ENCODE peak calls at places on chromosomes 16 and 17, in eight cellular contexts. One of them, this sample, is unnamed.

GRCh38 chr16:97822-98221 is 19.8 kb downstream of the MPG start:
- DNase-seq in neural crest cell: no peak
- DNase-seq in transverse colon: no peak
- DNase-seq in A549: no peak
- DNase-seq in nephron progenitor cell: no peak
- DNase-seq in stomach: no peak
- DNase-seq in cardiac fibroblast: peak
- DNase-seq in dorsolateral prefrontal cortex: no peak
- DNase-seq in this sample: no peak

GRCh38 chr17:16961792-16962191 is 10.1 kb downstream of the TNFRSF13B start:
- DNase-seq in A549: no peak
- DNase-seq in neural crest cell: no peak
- DNase-seq in dorsolateral prefrontal cortex: no peak
- DNase-seq in nephron progenitor cell: no peak
- DNase-seq in transverse colon: no peak
- DNase-seq in stomach: no peak
- DNase-seq in cardiac fibroblast: no peak
- DNase-seq in this sample: no peak

GRCh38 chr17:14245002-14245401 is 8.3 kb upstream of the CDRT15 start:
- DNase-seq in dorsolateral prefrontal cortex: no peak
- DNase-seq in stomach: no peak
- DNase-seq in nephron progenitor cell: no peak
- DNase-seq in transverse colon: no peak
- DNase-seq in cardiac fibroblast: no peak
- DNase-seq in A549: no peak
- DNase-seq in neural crest cell: no peak
- DNase-seq in this sample: no peak

GRCh38 chr16:24980077-24980793 is 34.9 kb downstream of the ARHGAP17 start:
- DNase-seq in transverse colon: no peak
- DNase-seq in cardiac fibroblast: no peak
- DNase-seq in neural crest cell: no peak
- DNase-seq in nephron progenitor cell: no peak
- DNase-seq in stomach: no peak
- DNase-seq in A549: no peak
- DNase-seq in dorsolateral prefrontal cortex: no peak
- DNase-seq in this sample: no peak

GRCh38 chr17:42428141-42428944 is 5.3 kb upstream of the CAVIN1 start:
- DNase-seq in neural crest cell: peak
- DNase-seq in transverse colon: peak
- DNase-seq in dorsolateral prefrontal cortex: no peak
- DNase-seq in stomach: peak
- DNase-seq in cardiac fibroblast: peak
- DNase-seq in A549: peak
- DNase-seq in nephron progenitor cell: peak
- DNase-seq in this sample: peak

GRCh38 chr16:3717235-3718018 is at the start of gene TRAP1:
- DNase-seq in cardiac fibroblast: peak
- DNase-seq in dorsolateral prefrontal cortex: peak
- DNase-seq in nephron progenitor cell: peak
- DNase-seq in A549: peak
- DNase-seq in neural crest cell: peak
- DNase-seq in stomach: peak
- DNase-seq in transverse colon: peak
- DNase-seq in this sample: peak

GRCh38 chr16:11542069-11542775 is 44.5 kb downstream of the LITAF start:
- DNase-seq in neural crest cell: no peak
- DNase-seq in dorsolateral prefrontal cortex: no peak
- DNase-seq in stomach: no peak
- DNase-seq in transverse colon: no peak
- DNase-seq in A549: no peak
- DNase-seq in nephron progenitor cell: no peak
- DNase-seq in cardiac fibroblast: no peak
- DNase-seq in this sample: peak

GRCh38 chr17:73941919-73942530 is 261.5 kb upstream of the RPL38 start:
- DNase-seq in neural crest cell: no peak
- DNase-seq in A549: no peak
- DNase-seq in dorsolateral prefrontal cortex: no peak
- DNase-seq in transverse colon: no peak
- DNase-seq in nephron progenitor cell: no peak
- DNase-seq in stomach: no peak
- DNase-seq in cardiac fibroblast: no peak
- DNase-seq in this sample: no peak

GRCh38 chr17:29977836-29978235 is 36.4 kb downstream of the EFCAB5 start:
- DNase-seq in stomach: no peak
- DNase-seq in neural crest cell: no peak
- DNase-seq in dorsolateral prefrontal cortex: no peak
- DNase-seq in nephron progenitor cell: no peak
- DNase-seq in transverse colon: no peak
- DNase-seq in A549: peak
- DNase-seq in cardiac fibroblast: peak
- DNase-seq in this sample: no peak

GRCh38 chr17:44934745-44935105 is 12.8 kb downstream of the KIF18B start:
- DNase-seq in neural crest cell: no peak
- DNase-seq in A549: no peak
- DNase-seq in transverse colon: no peak
- DNase-seq in nephron progenitor cell: no peak
- DNase-seq in cardiac fibroblast: no peak
- DNase-seq in stomach: no peak
- DNase-seq in dorsolateral prefrontal cortex: no peak
- DNase-seq in this sample: no peak

GRCh38 chr17:61426482-61427304 is 25.5 kb upstream of the TBX4 start:
- DNase-seq in nephron progenitor cell: no peak
- DNase-seq in cardiac fibroblast: peak
- DNase-seq in dorsolateral prefrontal cortex: no peak
- DNase-seq in A549: peak
- DNase-seq in neural crest cell: no peak
- DNase-seq in stomach: no peak
- DNase-seq in transverse colon: no peak
- DNase-seq in this sample: no peak

GRCh38 chr17:74852237-74853047 is 7.2 kb downstream of the GRIN2C start:
- DNase-seq in cardiac fibroblast: no peak
- DNase-seq in transverse colon: peak
- DNase-seq in dorsolateral prefrontal cortex: no peak
- DNase-seq in A549: no peak
- DNase-seq in stomach: no peak
- DNase-seq in nephron progenitor cell: peak
- DNase-seq in neural crest cell: no peak
- DNase-seq in this sample: peak

GRCh38 chr16:85514295-85514600 is 98.9 kb upstream of the GSE1 start:
- DNase-seq in A549: no peak
- DNase-seq in nephron progenitor cell: no peak
- DNase-seq in neural crest cell: no peak
- DNase-seq in cardiac fibroblast: no peak
- DNase-seq in stomach: no peak
- DNase-seq in transverse colon: peak
- DNase-seq in dorsolateral prefrontal cortex: no peak
- DNase-seq in this sample: no peak

GRCh38 chr17:20009052-20009301 is 182 bp upstream of the SPECC1 start:
- DNase-seq in neural crest cell: no peak
- DNase-seq in transverse colon: no peak
- DNase-seq in cardiac fibroblast: no peak
- DNase-seq in stomach: no peak
- DNase-seq in nephron progenitor cell: no peak
- DNase-seq in A549: no peak
- DNase-seq in dorsolateral prefrontal cortex: peak
- DNase-seq in this sample: no peak

GRCh38 chr17:12985431-12986285 is 32.2 kb downstream of the ELAC2 start:
- DNase-seq in transverse colon: no peak
- DNase-seq in cardiac fibroblast: peak
- DNase-seq in stomach: no peak
- DNase-seq in nephron progenitor cell: no peak
- DNase-seq in neural crest cell: no peak
- DNase-seq in A549: no peak
- DNase-seq in dorsolateral prefrontal cortex: no peak
- DNase-seq in this sample: peak

GRCh38 chr17:40317880-40318834 is 9.2 kb downstream of the RARA start:
- DNase-seq in dorsolateral prefrontal cortex: peak
- DNase-seq in transverse colon: peak
- DNase-seq in stomach: peak
- DNase-seq in cardiac fibroblast: peak
- DNase-seq in A549: peak
- DNase-seq in neural crest cell: peak
- DNase-seq in nephron progenitor cell: peak
- DNase-seq in this sample: peak

GRCh38 chr17:17994271-17994670 is 21.6 kb downstream of the DRC3 start:
- DNase-seq in transverse colon: no peak
- DNase-seq in cardiac fibroblast: no peak
- DNase-seq in nephron progenitor cell: peak
- DNase-seq in neural crest cell: peak
- DNase-seq in stomach: peak
- DNase-seq in A549: peak
- DNase-seq in dorsolateral prefrontal cortex: peak
- DNase-seq in this sample: peak

GRCh38 chr17:79044462-79044861 is 20.5 kb downstream of the C1QTNF1 start:
- DNase-seq in A549: no peak
- DNase-seq in neural crest cell: no peak
- DNase-seq in cardiac fibroblast: no peak
- DNase-seq in stomach: no peak
- DNase-seq in nephron progenitor cell: no peak
- DNase-seq in transverse colon: no peak
- DNase-seq in dorsolateral prefrontal cortex: no peak
- DNase-seq in this sample: no peak

GRCh38 chr16:65751622-65752598 is 614.6 kb upstream of the CDH5 start:
- DNase-seq in A549: no peak
- DNase-seq in nephron progenitor cell: no peak
- DNase-seq in dorsolateral prefrontal cortex: no peak
- DNase-seq in stomach: no peak
- DNase-seq in cardiac fibroblast: no peak
- DNase-seq in transverse colon: no peak
- DNase-seq in neural crest cell: no peak
- DNase-seq in this sample: no peak

GRCh38 chr17:30958187-30958586 is 12.7 kb upstream of the RNF135 start:
- DNase-seq in stomach: no peak
- DNase-seq in cardiac fibroblast: peak
- DNase-seq in neural crest cell: no peak
- DNase-seq in A549: no peak
- DNase-seq in nephron progenitor cell: no peak
- DNase-seq in dorsolateral prefrontal cortex: no peak
- DNase-seq in transverse colon: no peak
- DNase-seq in this sample: no peak

DNA sequence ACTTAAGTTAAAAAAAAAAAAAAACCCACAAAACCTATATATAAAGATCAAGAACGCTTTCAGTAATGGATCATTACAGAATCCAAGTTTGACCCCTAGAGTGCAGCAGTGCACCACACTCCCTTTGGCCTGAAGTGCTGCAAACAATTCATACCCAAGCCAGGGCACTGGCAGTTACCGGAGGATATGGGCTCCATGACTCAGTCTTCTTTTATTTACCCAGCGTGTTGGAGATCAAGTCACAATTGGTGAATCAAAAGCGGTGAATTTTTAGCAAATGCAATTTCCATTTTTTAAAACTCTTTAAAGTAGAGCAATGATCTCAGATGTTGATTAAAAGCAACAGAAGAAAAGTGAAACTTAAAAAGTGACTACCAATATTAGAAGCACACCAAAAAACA is 46.5 kb downstream of the ZNF652 start:
- DNase-seq in neural crest cell: peak
- DNase-seq in A549: peak
- DNase-seq in stomach: peak
- DNase-seq in nephron progenitor cell: peak
- DNase-seq in dorsolateral prefrontal cortex: peak
- DNase-seq in cardiac fibroblast: peak
- DNase-seq in transverse colon: peak
- DNase-seq in this sample: peak
- TF ChIP-seq CTCF in neural crest cell: peak
- TF ChIP-seq CTCF in A549: peak
- TF ChIP-seq CTCF in stomach: peak
- TF ChIP-seq CTCF in nephron progenitor cell: peak
- TF ChIP-seq CTCF in dorsolateral prefrontal cortex: peak
- TF ChIP-seq CTCF in cardiac fibroblast: peak
- TF ChIP-seq CTCF in transverse colon: peak
- TF ChIP-seq CTCF in this sample: peak

DNA sequence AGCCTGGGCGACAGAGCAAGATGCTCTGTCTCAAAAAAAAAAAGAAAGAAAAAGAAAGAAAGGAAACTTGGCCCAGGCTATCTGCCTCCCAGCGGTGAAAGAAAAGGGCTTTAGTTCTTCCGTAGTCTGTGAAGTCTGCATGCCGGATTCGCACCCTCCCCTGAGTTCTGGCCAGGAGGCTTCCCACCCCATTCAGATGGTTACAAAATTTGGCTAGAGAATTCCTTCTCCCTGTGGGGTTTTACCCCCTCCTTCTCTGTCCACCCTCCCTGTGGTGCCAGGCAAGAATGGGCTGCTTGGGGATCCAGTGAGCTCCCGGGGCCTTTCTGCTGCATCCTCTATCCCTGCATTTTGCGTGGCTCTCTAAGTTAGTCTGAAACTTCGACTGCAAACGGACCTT is 37.8 kb downstream of the PAFAH1B1 start:
- DNase-seq in A549: no peak
- DNase-seq in neural crest cell: no peak
- DNase-seq in transverse colon: no peak
- DNase-seq in stomach: no peak
- DNase-seq in nephron progenitor cell: no peak
- DNase-seq in dorsolateral prefrontal cortex: no peak
- DNase-seq in cardiac fibroblast: no peak
- DNase-seq in this sample: no peak
- TF ChIP-seq CTCF in A549: no peak
- TF ChIP-seq CTCF in neural crest cell: no peak
- TF ChIP-seq CTCF in transverse colon: no peak
- TF ChIP-seq CTCF in stomach: no peak
- TF ChIP-seq CTCF in nephron progenitor cell: no peak
- TF ChIP-seq CTCF in dorsolateral prefrontal cortex: no peak
- TF ChIP-seq CTCF in cardiac fibroblast: no peak
- TF ChIP-seq CTCF in this sample: no peak

GRCh38 chr16:67199011-67199807 is at the start of gene ELMO3:
- DNase-seq in dorsolateral prefrontal cortex: no peak
- DNase-seq in stomach: peak
- DNase-seq in nephron progenitor cell: peak
- DNase-seq in A549: no peak
- DNase-seq in neural crest cell: no peak
- DNase-seq in cardiac fibroblast: no peak
- DNase-seq in transverse colon: peak
- DNase-seq in this sample: no peak
- TF ChIP-seq CTCF in dorsolateral prefrontal cortex: no peak
- TF ChIP-seq CTCF in stomach: peak
- TF ChIP-seq CTCF in nephron progenitor cell: peak
- TF ChIP-seq CTCF in A549: no peak
- TF ChIP-seq CTCF in neural crest cell: peak
- TF ChIP-seq CTCF in cardiac fibroblast: peak
- TF ChIP-seq CTCF in transverse colon: peak
- TF ChIP-seq CTCF in this sample: peak

DNA sequence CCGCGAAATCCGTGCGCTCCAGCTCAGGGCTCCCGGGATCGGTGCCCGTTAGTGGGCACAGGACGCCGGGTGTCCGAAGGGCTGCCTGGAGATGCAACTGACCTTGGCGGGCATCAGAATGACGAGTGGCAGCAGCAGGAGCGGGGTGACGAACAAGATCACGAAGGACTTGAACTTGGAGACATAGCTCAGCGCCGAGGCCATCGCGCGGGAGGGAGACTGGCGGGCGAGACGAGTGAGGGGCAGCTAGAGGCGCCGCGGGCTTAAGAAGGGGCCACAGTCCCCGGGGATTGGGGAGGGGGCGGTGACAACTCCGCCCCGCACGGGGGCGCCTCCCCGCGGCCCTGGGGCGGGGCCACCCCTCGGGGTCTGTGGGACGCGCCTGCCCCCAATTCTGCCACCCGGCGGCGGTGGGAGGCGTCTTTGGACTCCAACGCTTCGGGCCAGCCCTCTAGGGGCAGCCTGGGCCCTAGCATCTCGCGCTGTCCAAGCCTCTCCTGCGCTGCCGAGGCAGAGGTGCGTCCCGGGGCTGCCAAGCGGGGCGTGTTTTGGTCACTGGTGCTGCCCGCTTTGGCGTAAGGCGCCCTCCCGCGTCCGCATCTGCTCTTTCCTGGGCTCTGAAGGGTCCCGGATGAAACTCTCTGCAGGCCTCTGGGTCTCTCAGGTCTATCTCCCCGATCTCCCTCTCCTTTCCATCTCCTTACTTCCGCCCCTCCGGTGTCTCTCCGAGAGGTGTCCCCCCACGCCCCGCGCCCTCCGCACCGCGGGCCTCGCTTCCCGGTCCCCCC is at the start of gene SLC13A5:
- DNase-seq in cardiac fibroblast: peak
- DNase-seq in stomach: no peak
- DNase-seq in neural crest cell: peak
- DNase-seq in dorsolateral prefrontal cortex: no peak
- DNase-seq in transverse colon: no peak
- DNase-seq in A549: peak
- DNase-seq in nephron progenitor cell: peak
- DNase-seq in this sample: peak
- TF ChIP-seq CTCF in cardiac fibroblast: peak
- TF ChIP-seq CTCF in stomach: peak
- TF ChIP-seq CTCF in neural crest cell: peak
- TF ChIP-seq CTCF in dorsolateral prefrontal cortex: peak
- TF ChIP-seq CTCF in transverse colon: no peak
- TF ChIP-seq CTCF in A549: peak
- TF ChIP-seq CTCF in nephron progenitor cell: peak
- TF ChIP-seq CTCF in this sample: peak